ENCODE peak calls at places on chromosome 1, in six cellular contexts. P is EL; Z is Kasumi-1; K is AG08396; T is activated CD4-positive, alpha-beta T cell treated with anti-CD3 and anti-CD28 coated beads, Interleukin-2, amount 50 U/mL, for 1 hour; G is transverse colon. O is an unnamed sample.

GRCh38 chr1:221994939-221995338 is 253.1 kb upstream of the DUSP10 start:
- DNase-seq in P (peak; percentile 34), Z (no peak), K (peak; percentile 35), T (no peak), G (no peak), O (no peak)

GRCh38 chr1:25435315-25436103 is 4.8 kb downstream of the MACO1 start:
- DNase-seq in P (peak; percentile 14), Z (peak; percentile 35), K (no peak), T (no peak), G (no peak), O (peak; percentile 32)

GRCh38 chr1:9233241-9233941 is 1.2 kb upstream of the H6PD start:
- DNase-seq in P (peak; percentile 60), Z (no peak), K (peak; percentile 56), T (no peak), G (peak; percentile 68), O (peak; percentile 79)

GRCh38 chr1:206469933-206470691 is at the start of gene IKBKE:
- DNase-seq in P (peak; percentile 84), Z (peak; percentile 96), K (peak; percentile 84), T (peak; percentile 36), G (peak; percentile 77), O (peak; percentile 97)

GRCh38 chr1:167426716-167427115 is 91.6 kb downstream of the CD247 start:
- DNase-seq in P (no peak), Z (no peak), K (no peak), T (no peak), G (no peak), O (no peak)

GRCh38 chr1:5286244-5286643 is 631.8 kb downstream of the AJAP1 start:
- DNase-seq in P (no peak), Z (no peak), K (no peak), T (peak; percentile 11), G (no peak), O (no peak)

GRCh38 chr1:151593651-151594625 is 17.9 kb upstream of the SNX27 start:
- DNase-seq in P (peak; percentile 47), Z (peak; percentile 25), K (peak; percentile 55), T (peak; percentile 88), G (peak; percentile 91), O (no peak)

GRCh38 chr1:195097316-195097715 is 1510.9 kb downstream of the KCNT2 start:
- DNase-seq in P (peak; percentile 28), Z (no peak), K (no peak), T (no peak), G (no peak), O (no peak)

GRCh38 chr1:21939650-21940374 is 2.7 kb upstream of the HSPG2 start:
- DNase-seq in P (peak; percentile 99), Z (peak; percentile 82), K (peak; percentile 82), T (no peak), G (peak; percentile 81), O (peak; percentile 91)

GRCh38 chr1:240739139-240739538 is 127.2 kb upstream of the GREM2 start:
- DNase-seq in P (peak; percentile 51), Z (no peak), K (no peak), T (no peak), G (no peak), O (no peak)

GRCh38 chr1:189269011-189269410 is 1208.7 kb downstream of the BRINP3 start:
- DNase-seq in P (peak; percentile 1), Z (peak; percentile 1), K (no peak), T (no peak), G (no peak), O (no peak)

GRCh38 chr1:56073614-56074356 is 505.6 kb downstream of the PLPP3 start:
- DNase-seq in P (peak; percentile 80), Z (no peak), K (peak; percentile 63), T (no peak), G (peak; percentile 50), O (no peak)

GRCh38 chr1:101066260-101066936 is 40.8 kb upstream of the DPH5 start:
- DNase-seq in P (no peak), Z (no peak), K (no peak), T (no peak), G (no peak), O (no peak)

GRCh38 chr1:10161121-10161520 is 49.2 kb upstream of the KIF1B start:
- DNase-seq in P (no peak), Z (no peak), K (no peak), T (no peak), G (no peak), O (no peak)

O was measured in MV-4-11.